ENCODE peak calls at places on chromosomes 3 and 15, in seven cellular contexts. Y is Caki2; J is CD8-positive, alpha-beta T cell; E is stimulated activated CD4-positive, alpha-beta T cell treated with anti-CD3 and anti-CD28 coated beads, Interleukin-4, amount 100 ng/mL, for 48 hours; D is neuronal stem cell; I is astrocyte of the cerebellum; R is renal cortical epithelial cell. K is an unnamed sample.

GRCh38 chr15:56794923-56795329 is 61.6 kb upstream of the ZNF280D start:
- DNase-seq in Y (no peak), J (no peak), E (no peak), D (no peak), I (no peak), R (no peak), K (no peak)

GRCh38 chr3:13544293-13544831 is 4.6 kb upstream of the FBLN2 start:
- DNase-seq in Y (no peak), J (peak; percentile 13), E (peak; percentile 37), D (no peak), I (peak; percentile 78), R (peak; percentile 69), K (no peak)

GRCh38 chr3:52468336-52468735 is 12.9 kb downstream of the NISCH start:
- DNase-seq in Y (no peak), J (no peak), E (no peak), D (no peak), I (no peak), R (no peak), K (peak; percentile 25)

GRCh38 chr15:77497942-77498361 is 77.3 kb downstream of the HMG20A start:
- DNase-seq in Y (no peak), J (no peak), E (no peak), D (no peak), I (no peak), R (no peak), K (peak; percentile 57)

GRCh38 chr15:58521293-58521991 is 89.7 kb downstream of the LIPC start:
- DNase-seq in Y (peak; percentile 98), J (no peak), E (no peak), D (no peak), I (no peak), R (peak; percentile 98), K (no peak)

GRCh38 chr15:70451861-70452653 is 311.3 kb downstream of the UACA start:
- DNase-seq in Y (no peak), J (no peak), E (no peak), D (no peak), I (no peak), R (no peak), K (no peak)

GRCh38 chr3:17039579-17039978 is 154.8 kb downstream of the PLCL2 start:
- DNase-seq in Y (peak; percentile 67), J (no peak), E (no peak), D (no peak), I (peak; percentile 80), R (peak; percentile 94), K (no peak)

GRCh38 chr15:32838820-32839219 is 121.0 kb downstream of the GREM1 start:
- DNase-seq in Y (peak; percentile 80), J (no peak), E (no peak), D (no peak), I (no peak), R (peak; percentile 33), K (no peak)

GRCh38 chr3:5013021-5013906 is 34.0 kb downstream of the BHLHE40 start:
- DNase-seq in Y (peak; percentile 83), J (no peak), E (no peak), D (no peak), I (no peak), R (peak; percentile 69), K (no peak)

GRCh38 chr15:31478781-31479221 is 152.2 kb downstream of the KLF13 start:
- DNase-seq in Y (no peak), J (no peak), E (no peak), D (no peak), I (no peak), R (no peak), K (no peak)

GRCh38 chr3:71389911-71390573 is 193.5 kb downstream of the FOXP1 start:
- DNase-seq in Y (no peak), J (no peak), E (no peak), D (no peak), I (peak; percentile 82), R (peak; percentile 67), K (peak; percentile 52)

GRCh38 chr15:31360843-31361763 is 34.5 kb downstream of the KLF13 start:
- DNase-seq in Y (no peak), J (peak; percentile 62), E (no peak), D (no peak), I (no peak), R (no peak), K (no peak)

GRCh38 chr3:153369561-153370374 is 207.7 kb downstream of the RAP2B start:
- DNase-seq in Y (no peak), J (no peak), E (no peak), D (no peak), I (no peak), R (no peak), K (no peak)

GRCh38 chr3:71926242-71926560 is 141.3 kb upstream of the PROK2 start:
- DNase-seq in Y (peak; percentile 19), J (no peak), E (no peak), D (no peak), I (peak; percentile 6), R (peak; percentile 45), K (no peak)

GRCh38 chr3:113985526-113985925 is 37.7 kb downstream of the ZDHHC23 start:
- DNase-seq in Y (no peak), J (no peak), E (no peak), D (no peak), I (no peak), R (peak; percentile 3), K (no peak)

GRCh38 chr15:100715571-100716455 is 113.4 kb downstream of the ASB7 start:
- DNase-seq in Y (peak; percentile 92), J (no peak), E (no peak), D (no peak), I (no peak), R (peak; percentile 85), K (peak; percentile 69)

GRCh38 chr3:169203631-169204550 is 459.6 kb downstream of the MECOM start:
- DNase-seq in Y (no peak), J (no peak), E (no peak), D (no peak), I (peak; percentile 59), R (no peak), K (no peak)

GRCh38 chr15:68206711-68207151 is 1.6 kb upstream of the CALML4 start:
- DNase-seq in Y (no peak), J (no peak), E (no peak), D (no peak), I (no peak), R (no peak), K (no peak)

GRCh38 chr15:88651971-88652370 is 13.2 kb downstream of the ISG20 start:
- DNase-seq in Y (no peak), J (no peak), E (no peak), D (no peak), I (no peak), R (no peak), K (no peak)

GRCh38 chr15:65054333-65055200 is 9.4 kb downstream of the SLC51B start:
- DNase-seq in Y (peak; percentile 69), J (no peak), E (peak; percentile 46), D (peak; percentile 63), I (no peak), R (peak; percentile 40), K (peak; percentile 85)

GRCh38 chr15:76310470-76311070 is 699 bp downstream of the ETFA start:
- DNase-seq in Y (no peak), J (no peak), E (no peak), D (no peak), I (no peak), R (no peak), K (no peak)

GRCh38 chr3:125125822-125126245 is 70.0 kb upstream of the HEG1 start:
- DNase-seq in Y (no peak), J (no peak), E (peak; percentile 21), D (no peak), I (peak; percentile 89), R (no peak), K (no peak)

GRCh38 chr15:40487816-40488682 is 17.3 kb downstream of the CHST14 start:
- DNase-seq in Y (no peak), J (no peak), E (no peak), D (no peak), I (no peak), R (no peak), K (no peak)

GRCh38 chr15:87949934-87950298 is 306.6 kb downstream of the NTRK3 start:
- DNase-seq in Y (no peak), J (no peak), E (no peak), D (no peak), I (no peak), R (no peak), K (peak; percentile 51)

GRCh38 chr3:106957021-106957420 is 420.2 kb upstream of the CCDC54 start:
- DNase-seq in Y (no peak), J (no peak), E (no peak), D (no peak), I (no peak), R (no peak), K (no peak)

GRCh38 chr3:196684548-196685407 is 27.3 kb downstream of the CEP19 start:
- DNase-seq in Y (peak; percentile 66), J (peak; percentile 30), E (peak; percentile 56), D (peak; percentile 56), I (no peak), R (peak; percentile 35), K (peak; percentile 48)

GRCh38 chr3:193400304-193400703 is 21.8 kb upstream of the ATP13A5 start:
- DNase-seq in Y (no peak), J (no peak), E (no peak), D (no peak), I (no peak), R (peak; percentile 1), K (no peak)

GRCh38 chr3:31590650-31591049 is 57.9 kb downstream of the STT3B start:
- DNase-seq in Y (no peak), J (no peak), E (no peak), D (no peak), I (no peak), R (no peak), K (no peak)

GRCh38 chr3:121662742-121663141 is 2.0 kb upstream of the HCLS1 start:
- DNase-seq in Y (no peak), J (no peak), E (no peak), D (no peak), I (no peak), R (no peak), K (no peak)

GRCh38 chr3:197561926-197562325 is 6.2 kb upstream of the BDH1 start:
- DNase-seq in Y (no peak), J (no peak), E (no peak), D (no peak), I (no peak), R (peak; percentile 4), K (no peak)

GRCh38 chr3:30934208-30934550 is 39.7 kb upstream of the GADL1 start:
- DNase-seq in Y (no peak), J (no peak), E (no peak), D (no peak), I (peak; percentile 48), R (peak; percentile 70), K (no peak)

GRCh38 chr15:41796457-41796856 is 22.2 kb downstream of the MAPKBP1 start:
- DNase-seq in Y (no peak), J (no peak), E (no peak), D (no peak), I (no peak), R (peak; percentile 51), K (no peak)

K was measured in left ventricle myocardium superior.